ENCODE peak calls at places on chromosomes 5 and 9, in five cellular contexts. One of them, this sample, is unnamed.

GRCh38 chr5:74251106-74252032 is 389.2 kb downstream of the ENC1 start:
- DNase-seq in brain microvascular endothelial cell: peak
- DNase-seq in suprapubic skin: no peak
- DNase-seq in GM13977: no peak
- DNase-seq in sigmoid colon: peak
- DNase-seq in this sample: no peak

GRCh38 chr5:93422652-93423332 is 158.2 kb downstream of the NR2F1-AS1 start:
- DNase-seq in GM13977: no peak
- DNase-seq in brain microvascular endothelial cell: no peak
- DNase-seq in sigmoid colon: no peak
- DNase-seq in suprapubic skin: no peak
- DNase-seq in this sample: no peak

GRCh38 chr9:445033-445432 is 230.4 kb downstream of the DOCK8 start:
- DNase-seq in GM13977: no peak
- DNase-seq in sigmoid colon: peak
- DNase-seq in suprapubic skin: no peak
- DNase-seq in brain microvascular endothelial cell: peak
- DNase-seq in this sample: no peak

GRCh38 chr5:20972419-20972925 is 984.5 kb upstream of the CDH18 start:
- DNase-seq in GM13977: no peak
- DNase-seq in sigmoid colon: peak
- DNase-seq in brain microvascular endothelial cell: peak
- DNase-seq in suprapubic skin: no peak
- DNase-seq in this sample: no peak

GRCh38 chr9:75148551-75148950 is 60.2 kb downstream of the OSTF1 start:
- DNase-seq in brain microvascular endothelial cell: peak
- DNase-seq in suprapubic skin: no peak
- DNase-seq in sigmoid colon: no peak
- DNase-seq in GM13977: no peak
- DNase-seq in this sample: no peak

GRCh38 chr5:58582411-58583393 is at the start of gene RAB3C:
- DNase-seq in suprapubic skin: peak
- DNase-seq in GM13977: peak
- DNase-seq in sigmoid colon: peak
- DNase-seq in brain microvascular endothelial cell: peak
- DNase-seq in this sample: peak

GRCh38 chr9:124257865-124258764 is at the start of gene NEK6:
- DNase-seq in brain microvascular endothelial cell: no peak
- DNase-seq in GM13977: peak
- DNase-seq in sigmoid colon: peak
- DNase-seq in suprapubic skin: no peak
- DNase-seq in this sample: no peak

GRCh38 chr5:142168365-142168764 is 59.8 kb downstream of the NDFIP1 start:
- DNase-seq in sigmoid colon: no peak
- DNase-seq in brain microvascular endothelial cell: no peak
- DNase-seq in GM13977: no peak
- DNase-seq in suprapubic skin: no peak
- DNase-seq in this sample: no peak

GRCh38 chr9:123929177-123929869 is 603 bp downstream of the DENND1A start:
- DNase-seq in sigmoid colon: no peak
- DNase-seq in GM13977: peak
- DNase-seq in suprapubic skin: no peak
- DNase-seq in brain microvascular endothelial cell: no peak
- DNase-seq in this sample: no peak

GRCh38 chr5:54964405-54964804 is 21.0 kb downstream of the ESM1 start:
- DNase-seq in sigmoid colon: no peak
- DNase-seq in brain microvascular endothelial cell: no peak
- DNase-seq in GM13977: no peak
- DNase-seq in suprapubic skin: no peak
- DNase-seq in this sample: no peak

GRCh38 chr9:125549465-125550215 is 157.4 kb downstream of the MAPKAP1 start:
- DNase-seq in sigmoid colon: peak
- DNase-seq in suprapubic skin: no peak
- DNase-seq in brain microvascular endothelial cell: no peak
- DNase-seq in GM13977: no peak
- DNase-seq in this sample: no peak

GRCh38 chr5:33244441-33245150 is 196.2 kb upstream of the TARS1 start:
- DNase-seq in brain microvascular endothelial cell: no peak
- DNase-seq in GM13977: no peak
- DNase-seq in suprapubic skin: no peak
- DNase-seq in sigmoid colon: no peak
- DNase-seq in this sample: no peak

GRCh38 chr9:128113526-128114325 is 13.8 kb downstream of the PTGES2 start:
- DNase-seq in GM13977: no peak
- DNase-seq in brain microvascular endothelial cell: no peak
- DNase-seq in sigmoid colon: peak
- DNase-seq in suprapubic skin: no peak
- DNase-seq in this sample: no peak

GRCh38 chr5:178273665-178274541 is 41.3 kb upstream of the PHYKPL start:
- DNase-seq in GM13977: no peak
- DNase-seq in sigmoid colon: no peak
- DNase-seq in suprapubic skin: no peak
- DNase-seq in brain microvascular endothelial cell: no peak
- DNase-seq in this sample: no peak

GRCh38 chr5:5421149-5421960 is 1.1 kb upstream of the ICE1 start:
- DNase-seq in GM13977: no peak
- DNase-seq in suprapubic skin: no peak
- DNase-seq in brain microvascular endothelial cell: peak
- DNase-seq in sigmoid colon: no peak
- DNase-seq in this sample: no peak

GRCh38 chr5:72599519-72600400 is 92.5 kb upstream of the ZNF366 start:
- DNase-seq in suprapubic skin: no peak
- DNase-seq in GM13977: no peak
- DNase-seq in sigmoid colon: no peak
- DNase-seq in brain microvascular endothelial cell: peak
- DNase-seq in this sample: no peak

GRCh38 chr9:128495804-128496417 is 8.6 kb upstream of the GLE1 start:
- DNase-seq in sigmoid colon: no peak
- DNase-seq in brain microvascular endothelial cell: no peak
- DNase-seq in GM13977: no peak
- DNase-seq in suprapubic skin: no peak
- DNase-seq in this sample: no peak

GRCh38 chr5:172113036-172113435 is 75.0 kb downstream of the STK10 start:
- DNase-seq in sigmoid colon: no peak
- DNase-seq in GM13977: no peak
- DNase-seq in brain microvascular endothelial cell: peak
- DNase-seq in suprapubic skin: no peak
- DNase-seq in this sample: no peak

GRCh38 chr5:122392844-122393243 is 80.8 kb downstream of the SNCAIP start:
- DNase-seq in GM13977: no peak
- DNase-seq in suprapubic skin: no peak
- DNase-seq in sigmoid colon: no peak
- DNase-seq in brain microvascular endothelial cell: no peak
- DNase-seq in this sample: no peak

GRCh38 chr9:72039532-72039931 is 20.9 kb downstream of the C9orf57 start:
- DNase-seq in brain microvascular endothelial cell: no peak
- DNase-seq in sigmoid colon: no peak
- DNase-seq in GM13977: no peak
- DNase-seq in suprapubic skin: no peak
- DNase-seq in this sample: no peak

GRCh38 chr5:150313921-150314716 is 11.4 kb upstream of the ARSI start:
- DNase-seq in brain microvascular endothelial cell: no peak
- DNase-seq in suprapubic skin: no peak
- DNase-seq in sigmoid colon: no peak
- DNase-seq in GM13977: no peak
- DNase-seq in this sample: no peak

GRCh38 chr5:134738963-134739661 is 764 bp downstream of the CAMLG start:
- DNase-seq in GM13977: peak
- DNase-seq in brain microvascular endothelial cell: peak
- DNase-seq in suprapubic skin: no peak
- DNase-seq in sigmoid colon: no peak
- DNase-seq in this sample: no peak

GRCh38 chr9:133059623-133060022 is 2.2 kb upstream of the CEL start:
- DNase-seq in GM13977: peak
- DNase-seq in sigmoid colon: no peak
- DNase-seq in brain microvascular endothelial cell: no peak
- DNase-seq in suprapubic skin: no peak
- DNase-seq in this sample: no peak

GRCh38 chr9:133058051-133058450 is 3.7 kb upstream of the CEL start:
- DNase-seq in suprapubic skin: no peak
- DNase-seq in GM13977: peak
- DNase-seq in sigmoid colon: no peak
- DNase-seq in brain microvascular endothelial cell: no peak
- DNase-seq in this sample: no peak

GRCh38 chr9:133063159-133063499 is 1.3 kb downstream of the CEL start:
- DNase-seq in GM13977: no peak
- DNase-seq in sigmoid colon: no peak
- DNase-seq in brain microvascular endothelial cell: no peak
- DNase-seq in suprapubic skin: no peak
- DNase-seq in this sample: no peak

GRCh38 chr9:133058550-133059320 is 3.0 kb upstream of the CEL start:
- DNase-seq in sigmoid colon: no peak
- DNase-seq in brain microvascular endothelial cell: no peak
- DNase-seq in GM13977: peak
- DNase-seq in suprapubic skin: no peak
- DNase-seq in this sample: no peak

DNA sequence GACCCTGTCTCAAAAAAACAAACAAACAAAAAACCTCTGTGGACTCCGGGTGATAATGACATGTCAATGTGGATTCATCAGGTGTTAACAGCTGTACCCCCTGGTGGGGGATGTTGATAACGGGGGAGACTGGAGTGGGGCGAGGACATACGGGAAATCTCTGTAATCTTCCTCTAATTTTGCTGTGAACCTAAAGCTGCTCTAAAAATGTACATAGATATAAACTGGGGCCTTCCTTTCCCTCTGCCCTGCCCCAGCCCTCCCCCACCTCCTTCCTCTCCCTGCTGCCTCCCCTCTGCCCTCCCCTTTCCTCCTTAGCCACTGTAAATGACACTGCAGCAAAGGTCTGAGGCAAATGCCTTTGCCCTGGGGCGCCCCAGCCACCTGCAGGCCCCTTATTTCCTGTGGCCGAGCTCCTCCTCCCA is 1.4 kb upstream of the CEL start:
- DNase-seq in suprapubic skin: no peak
- DNase-seq in sigmoid colon: no peak
- DNase-seq in GM13977: peak
- DNase-seq in brain microvascular endothelial cell: no peak
- DNase-seq in this sample: no peak
- TF ChIP-seq CTCF in suprapubic skin: no peak
- TF ChIP-seq CTCF in sigmoid colon: no peak
- TF ChIP-seq CTCF in GM13977: no peak
- TF ChIP-seq CTCF in brain microvascular endothelial cell: peak
- TF ChIP-seq CTCF in this sample: no peak

GRCh38 chr5:91225848-91226686 is 157.1 kb downstream of the ARRDC3 start:
- DNase-seq in sigmoid colon: no peak
- DNase-seq in brain microvascular endothelial cell: no peak
- DNase-seq in suprapubic skin: no peak
- DNase-seq in GM13977: peak
- DNase-seq in this sample: no peak
- TF ChIP-seq CTCF in sigmoid colon: no peak
- TF ChIP-seq CTCF in brain microvascular endothelial cell: peak
- TF ChIP-seq CTCF in suprapubic skin: no peak
- TF ChIP-seq CTCF in GM13977: peak
- TF ChIP-seq CTCF in this sample: peak

DNA sequence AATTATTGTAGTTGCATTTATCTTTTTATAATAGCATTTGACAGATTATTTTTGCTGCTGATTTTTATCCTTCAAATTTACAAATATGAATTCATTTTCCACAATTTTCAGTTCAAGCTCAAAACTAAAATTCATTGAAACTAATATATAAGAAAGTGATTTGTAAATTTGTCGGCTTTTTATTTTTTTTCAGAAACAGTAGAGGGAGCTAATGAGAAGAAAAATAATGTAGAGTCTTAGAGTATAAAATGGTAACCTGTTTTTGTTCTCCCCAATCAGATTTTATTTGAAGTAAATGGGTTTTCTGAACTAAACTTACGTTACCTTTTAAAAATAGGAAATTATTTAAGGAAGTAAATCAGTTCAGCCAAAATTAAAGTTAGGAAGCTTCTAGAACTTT is 19.2 kb downstream of the PRRC1 start:
- DNase-seq in brain microvascular endothelial cell: no peak
- DNase-seq in suprapubic skin: no peak
- DNase-seq in GM13977: no peak
- DNase-seq in sigmoid colon: no peak
- DNase-seq in this sample: no peak
- TF ChIP-seq CTCF in brain microvascular endothelial cell: no peak
- TF ChIP-seq CTCF in suprapubic skin: no peak
- TF ChIP-seq CTCF in GM13977: peak
- TF ChIP-seq CTCF in sigmoid colon: no peak
- TF ChIP-seq CTCF in this sample: peak

GRCh38 chr5:9766581-9766980 is 136.4 kb upstream of the TAS2R1 start:
- DNase-seq in GM13977: no peak
- DNase-seq in brain microvascular endothelial cell: peak
- DNase-seq in sigmoid colon: no peak
- DNase-seq in suprapubic skin: no peak
- DNase-seq in this sample: no peak
- TF ChIP-seq CTCF in GM13977: no peak
- TF ChIP-seq CTCF in brain microvascular endothelial cell: peak
- TF ChIP-seq CTCF in sigmoid colon: no peak
- TF ChIP-seq CTCF in suprapubic skin: no peak
- TF ChIP-seq CTCF in this sample: no peak

GRCh38 chr9:131873891-131874440 is 134.1 kb upstream of the RAPGEF1 start:
- DNase-seq in sigmoid colon: no peak
- DNase-seq in suprapubic skin: no peak
- DNase-seq in brain microvascular endothelial cell: no peak
- DNase-seq in GM13977: no peak
- DNase-seq in this sample: no peak

GRCh38 chr9:131870156-131870555 is 130.3 kb upstream of the RAPGEF1 start:
- DNase-seq in sigmoid colon: no peak
- DNase-seq in brain microvascular endothelial cell: no peak
- DNase-seq in GM13977: no peak
- DNase-seq in suprapubic skin: no peak
- DNase-seq in this sample: no peak

GRCh38 chr9:131873361-131873760 is 133.5 kb upstream of the RAPGEF1 start:
- DNase-seq in GM13977: no peak
- DNase-seq in sigmoid colon: no peak
- DNase-seq in suprapubic skin: no peak
- DNase-seq in brain microvascular endothelial cell: no peak
- DNase-seq in this sample: no peak

GRCh38 chr9:131872702-131873101 is 132.8 kb upstream of the RAPGEF1 start:
- DNase-seq in suprapubic skin: no peak
- DNase-seq in GM13977: no peak
- DNase-seq in sigmoid colon: no peak
- DNase-seq in brain microvascular endothelial cell: no peak
- DNase-seq in this sample: no peak

DNA sequence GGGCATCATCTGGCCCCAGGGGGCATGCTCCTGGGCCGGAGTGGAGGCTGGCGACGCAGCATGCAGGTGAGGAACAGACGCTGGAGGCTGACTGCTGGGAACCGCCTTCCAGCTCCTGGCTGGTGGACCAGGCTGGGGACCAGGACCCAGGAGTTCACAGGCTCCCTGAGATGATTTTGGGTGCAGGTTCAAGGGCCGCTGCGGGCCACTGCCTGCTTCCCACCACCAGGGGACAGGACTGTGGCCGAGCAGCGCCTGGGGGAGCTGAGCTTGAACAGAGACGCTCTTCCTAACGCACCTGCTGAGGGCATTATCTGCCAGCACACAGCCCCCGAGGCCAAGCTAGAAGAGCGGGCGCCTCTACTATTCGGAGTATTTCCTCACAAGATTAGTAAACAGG is 132.1 kb upstream of the RAPGEF1 start:
- DNase-seq in GM13977: no peak
- DNase-seq in brain microvascular endothelial cell: no peak
- DNase-seq in sigmoid colon: no peak
- DNase-seq in suprapubic skin: no peak
- DNase-seq in this sample: no peak
- TF ChIP-seq CTCF in GM13977: no peak
- TF ChIP-seq CTCF in brain microvascular endothelial cell: peak
- TF ChIP-seq CTCF in sigmoid colon: no peak
- TF ChIP-seq CTCF in suprapubic skin: no peak
- TF ChIP-seq CTCF in this sample: peak